ENCODE peak calls at places on chromosomes 6 and 20, in four cellular contexts. I is NCI-H2081; Z is testis; M is CD8-positive, alpha-beta memory T cell. E is an unnamed sample.

GRCh38 chr6:43150051-43150751 is 20.9 kb upstream of the SRF start:
- DNase-seq in I (no peak), Z (no peak), M (no peak), E (no peak)

GRCh38 chr6:41721396-41721795 is 14.0 kb downstream of the TFEB start:
- DNase-seq in I (no peak), Z (no peak), M (no peak), E (no peak)

GRCh38 chr6:161922631-161923119 is 648.8 kb upstream of the AGPAT4 start:
- DNase-seq in I (peak), Z (peak), M (no peak), E (peak)

GRCh38 chr6:168929871-168930450 is 323.7 kb downstream of the THBS2 start:
- DNase-seq in I (no peak), Z (peak), M (no peak), E (no peak)

GRCh38 chr6:81772741-81773140 is 20.3 kb upstream of the TENT5A start:
- DNase-seq in I (no peak), Z (no peak), M (no peak), E (no peak)

GRCh38 chr20:49916146-49917002 is 1.0 kb upstream of the SPATA2 start:
- DNase-seq in I (peak), Z (no peak), M (no peak), E (no peak)

GRCh38 chr6:139452176-139452876 is 77.9 kb upstream of the CITED2 start:
- DNase-seq in I (no peak), Z (no peak), M (no peak), E (no peak)

GRCh38 chr6:90119618-90120017 is 177.0 kb downstream of the BACH2 start:
- DNase-seq in I (no peak), Z (no peak), M (no peak), E (no peak)

GRCh38 chr20:37528442-37529213 is 952 bp upstream of the BLCAP start:
- DNase-seq in I (no peak), Z (peak), M (no peak), E (no peak)

GRCh38 chr6:36222924-36223323 is 26.4 kb downstream of the BRPF3 start:
- DNase-seq in I (no peak), Z (no peak), M (no peak), E (no peak)

GRCh38 chr6:136956590-136957573 is 34.8 kb downstream of the SLC35D3 start:
- DNase-seq in I (peak), Z (no peak), M (no peak), E (no peak)

GRCh38 chr6:68760941-68761676 is 126.0 kb downstream of the ADGRB3 start:
- DNase-seq in I (peak), Z (no peak), M (no peak), E (no peak)